ENCODE peak calls at places on chromosomes 3 and 15, in nine cellular contexts. I is Peyer's patch, U is body of pancreas, X is testis, A is HCT116, S is A549, G is prostate gland, W is adrenal gland, R is heart left ventricle. N is an unnamed sample.

GRCh38 chr3:196327405-196327804 is 9.4 kb upstream of the DYNLT2B start:
- DNase-seq in I (no peak), U (no peak), X (no peak), A (no peak), S (no peak), G (no peak), W (no peak), R (no peak), N (no peak)

GRCh38 chr3:45035441-45036301 is 9.6 kb downstream of the CLEC3B start:
- DNase-seq in I (no peak), U (no peak), X (peak; percentile 50), A (no peak), S (no peak), G (peak; percentile 12), W (peak; percentile 48), R (no peak), N (no peak)

GRCh38 chr3:100150583-100150982 is 36.3 kb upstream of the FILIP1L start:
- DNase-seq in I (no peak), U (no peak), X (no peak), A (no peak), S (no peak), G (no peak), W (no peak), R (no peak), N (no peak)

GRCh38 chr15:88586401-88587162 is 34.6 kb upstream of the AEN start:
- DNase-seq in I (no peak), U (no peak), X (no peak), A (no peak), S (no peak), G (no peak), W (no peak), R (no peak), N (no peak)

GRCh38 chr3:112813016-112813415 is 33.6 kb downstream of the CD200R1L start:
- DNase-seq in I (no peak), U (no peak), X (no peak), A (no peak), S (no peak), G (no peak), W (no peak), R (no peak), N (no peak)

GRCh38 chr15:29612701-29613100 is 209.6 kb downstream of the TJP1 start:
- DNase-seq in I (no peak), U (no peak), X (no peak), A (no peak), S (no peak), G (no peak), W (no peak), R (no peak), N (no peak)

GRCh38 chr3:67241084-67241483 is 243.0 kb downstream of the KBTBD8 start:
- DNase-seq in I (no peak), U (no peak), X (no peak), A (no peak), S (no peak), G (no peak), W (no peak), R (no peak), N (no peak)

GRCh38 chr15:93066834-93067648 is 22.0 kb downstream of the RGMA start:
- DNase-seq in I (no peak), U (no peak), X (no peak), A (no peak), S (no peak), G (no peak), W (no peak), R (no peak), N (no peak)

GRCh38 chr3:51706788-51707731 is at the start of gene GRM2:
- DNase-seq in I (peak; percentile 56), U (peak; percentile 79), X (peak; percentile 91), A (no peak), S (no peak), G (peak; percentile 81), W (peak; percentile 84), R (peak; percentile 81), N (peak; percentile 52)

GRCh38 chr3:56557815-56558170 is 818 bp downstream of the CCDC66 start:
- DNase-seq in I (no peak), U (no peak), X (no peak), A (no peak), S (no peak), G (no peak), W (no peak), R (no peak), N (no peak)

GRCh38 chr15:57618325-57618724 is 26.6 kb downstream of the MYZAP start:
- DNase-seq in I (no peak), U (no peak), X (no peak), A (no peak), S (no peak), G (no peak), W (no peak), R (no peak), N (no peak)

GRCh38 chr15:31439328-31439727 is 112.7 kb downstream of the KLF13 start:
- DNase-seq in I (peak; percentile 78), U (no peak), X (no peak), A (peak; percentile 21), S (peak; percentile 80), G (no peak), W (no peak), R (no peak), N (peak; percentile 51)

GRCh38 chr15:69414702-69415161 is 583 bp downstream of the KIF23 start:
- DNase-seq in I (no peak), U (peak; percentile 16), X (peak; percentile 28), A (peak; percentile 4), S (peak; percentile 78), G (no peak), W (peak; percentile 73), R (peak; percentile 32), N (peak; percentile 64)
- TF ChIP-seq POLR2A in I (no peak), U (no peak), X (no peak), A (no peak), S (no peak), G (no peak), W (peak; percentile 49), R (no peak), N (no peak)

DNA sequence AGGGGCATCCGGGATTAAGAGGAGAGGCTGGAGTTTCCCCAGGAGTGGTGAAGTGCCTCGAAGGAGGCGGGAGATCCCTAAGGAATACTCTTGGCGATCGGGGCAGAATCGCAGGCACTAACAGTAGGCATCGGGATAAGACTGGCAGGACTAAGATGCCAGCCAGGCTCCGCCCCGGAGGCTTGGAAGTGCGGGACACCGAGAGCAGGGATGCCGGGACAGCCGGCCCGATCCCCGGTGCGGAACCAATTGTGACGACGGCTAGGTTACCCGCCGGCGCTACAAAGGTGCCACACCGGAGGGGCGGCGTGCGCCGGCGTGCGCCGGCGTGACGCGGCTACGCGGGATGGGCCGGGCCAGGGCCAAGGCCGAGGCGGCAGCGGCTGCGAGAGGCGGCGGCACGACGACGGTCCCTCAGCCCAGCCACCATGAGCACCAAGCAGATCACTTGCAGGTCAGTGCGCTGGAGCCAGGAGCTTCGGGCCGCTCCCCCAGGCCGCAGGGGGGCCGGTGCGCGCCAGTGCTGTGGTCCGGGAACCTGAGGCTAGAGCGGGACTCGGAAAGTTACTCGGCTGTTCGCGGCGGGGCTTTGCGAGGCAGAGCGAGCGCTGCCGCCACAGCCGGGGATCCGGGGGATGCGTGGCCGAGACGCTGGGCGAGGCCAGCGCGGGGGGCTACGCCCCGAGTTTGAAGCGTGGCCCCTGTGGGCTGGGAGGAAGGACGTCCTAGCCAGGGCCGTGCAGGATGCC is at the start of gene MKRN2:
- DNase-seq in I (peak; percentile 93), U (peak; percentile 89), X (peak; percentile 84), A (peak; percentile 71), S (peak; percentile 74), G (peak; percentile 76), W (peak; percentile 89), R (peak; percentile 89), N (peak; percentile 93)
- TF ChIP-seq POLR2A in I (peak; percentile 98), U (peak; percentile 96), X (peak; percentile 92), A (peak; percentile 96), S (peak; percentile 98), G (peak; percentile 94), W (peak; percentile 98), R (peak; percentile 98), N (peak; percentile 97)

GRCh38 chr3:24493951-24494615 is 567 bp downstream of the THRB start:
- DNase-seq in I (peak; percentile 78), U (peak; percentile 70), X (peak; percentile 63), A (no peak), S (peak; percentile 55), G (peak; percentile 72), W (peak; percentile 85), R (peak; percentile 80), N (no peak)
- TF ChIP-seq POLR2A in I (no peak), U (no peak), X (no peak), A (no peak), S (no peak), G (no peak), W (peak; percentile 29), R (no peak), N (peak; percentile 68)

DNA sequence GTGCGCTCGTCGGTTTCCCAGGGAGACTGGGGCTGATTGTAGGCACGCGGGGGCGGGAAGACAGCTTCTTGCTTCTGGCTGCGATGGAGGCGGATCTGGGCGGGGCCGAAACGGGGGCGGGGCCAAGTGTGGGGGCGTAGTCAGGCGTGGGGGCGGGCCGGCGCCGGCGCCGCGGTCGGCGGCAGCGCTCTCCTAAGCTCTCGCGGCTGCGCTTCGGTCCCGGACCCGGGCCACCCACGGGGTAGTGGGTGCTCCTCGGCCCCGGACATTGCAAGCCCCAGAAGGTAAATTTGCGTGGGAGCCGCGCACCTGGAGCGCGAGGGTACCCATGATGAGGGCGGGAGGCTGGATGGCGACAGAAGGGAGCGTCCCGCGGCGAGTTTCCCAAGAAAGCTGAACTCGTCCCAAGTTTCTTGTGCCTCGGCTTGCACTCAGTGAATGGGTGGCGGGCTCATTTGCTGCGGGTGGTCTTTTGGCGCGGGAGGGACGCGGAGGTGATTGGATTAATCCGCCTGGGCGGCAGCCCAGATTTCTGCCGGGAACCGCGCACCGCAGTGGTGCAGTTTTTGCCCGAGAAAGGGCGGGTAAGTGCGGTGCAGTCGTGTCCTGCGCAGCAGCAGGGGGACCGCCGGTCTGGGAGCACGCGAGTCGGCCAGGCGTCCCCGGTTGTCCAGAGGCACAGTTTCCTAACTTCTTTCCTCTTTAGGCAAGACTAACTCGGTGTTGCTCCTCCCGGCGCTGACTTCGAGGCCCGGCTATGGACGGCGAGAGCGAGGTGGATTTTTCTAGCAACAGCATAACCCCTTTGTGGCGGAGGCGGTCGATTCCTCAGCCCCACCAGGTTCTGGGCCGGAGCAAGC is at the start of gene ARHGEF26:
- DNase-seq in I (peak; percentile 90), U (peak; percentile 94), X (peak; percentile 95), A (peak; percentile 60), S (peak; percentile 83), G (peak; percentile 92), W (peak; percentile 66), R (peak; percentile 87), N (peak; percentile 75)
- TF ChIP-seq POLR2A in I (no peak), U (peak; percentile 71), X (no peak), A (no peak), S (peak; percentile 55), G (peak; percentile 67), W (no peak), R (no peak), N (no peak)

GRCh38 chr15:35505152-35505551 is 40.8 kb downstream of the DPH6 start:
- DNase-seq in I (no peak), U (no peak), X (no peak), A (no peak), S (no peak), G (no peak), W (no peak), R (no peak), N (no peak)

GRCh38 chr15:35506272-35506870 is 39.6 kb downstream of the DPH6 start:
- DNase-seq in I (no peak), U (no peak), X (no peak), A (no peak), S (no peak), G (no peak), W (no peak), R (no peak), N (no peak)

GRCh38 chr15:35505816-35506215 is 40.1 kb downstream of the DPH6 start:
- DNase-seq in I (no peak), U (no peak), X (no peak), A (no peak), S (no peak), G (no peak), W (no peak), R (no peak), N (no peak)

GRCh38 chr15:35507932-35508638 is 37.9 kb downstream of the DPH6 start:
- DNase-seq in I (no peak), U (no peak), X (no peak), A (no peak), S (no peak), G (no peak), W (no peak), R (no peak), N (no peak)
- TF ChIP-seq POLR2A in I (no peak), U (no peak), X (no peak), A (no peak), S (no peak), G (no peak), W (no peak), R (no peak), N (no peak)